ENCODE peak calls at places on chromosome 22, in eight cellular contexts. N is NCI-H510A; O is transverse colon; W is IMR-90; M is Right ventricle myocardium superior; E is GM12891; A is mesendoderm; C is activated CD8-positive, alpha-beta memory T cell treated with anti-CD3 and anti-CD28 coated beads, Interleukin-2, amount 50 U/mL, for 48 hours. B is an unnamed sample.

GRCh38 chr22:37747090-37747714 is 50.4 kb downstream of the TRIOBP start:
- DNase-seq in N (no peak), O (no peak), W (peak; percentile 66), M (peak; percentile 64), E (no peak), A (peak; percentile 60), C (no peak), B (no peak)

GRCh38 chr22:46798366-46799057 is 36.1 kb downstream of the TBC1D22A start:
- DNase-seq in N (peak; percentile 52), O (peak; percentile 82), W (peak; percentile 66), M (peak; percentile 86), E (peak; percentile 66), A (peak; percentile 86), C (peak; percentile 88), B (peak; percentile 83)

GRCh38 chr22:19634576-19634975 is 79.7 kb upstream of the SEPTIN5 start:
- DNase-seq in N (no peak), O (no peak), W (no peak), M (no peak), E (no peak), A (no peak), C (peak; percentile 6), B (no peak)

GRCh38 chr22:41762980-41763779 is 37.3 kb upstream of the CCDC134 start:
- DNase-seq in N (no peak), O (peak; percentile 44), W (no peak), M (peak; percentile 50), E (no peak), A (peak; percentile 94), C (peak; percentile 67), B (peak; percentile 57)

GRCh38 chr22:18996376-18996900 is 60.3 kb upstream of the PRODH start:
- DNase-seq in N (no peak), O (no peak), W (no peak), M (no peak), E (no peak), A (no peak), C (no peak), B (no peak)

GRCh38 chr22:27242917-27243589 is 558.5 kb downstream of the MN1 start:
- DNase-seq in N (no peak), O (no peak), W (no peak), M (no peak), E (no peak), A (no peak), C (no peak), B (no peak)

GRCh38 chr22:37690901-37691504 is 4.9 kb downstream of the NOL12 start:
- DNase-seq in N (no peak), O (no peak), W (no peak), M (no peak), E (no peak), A (no peak), C (no peak), B (no peak)

GRCh38 chr22:36470162-36470993 is 11.1 kb downstream of the TXN2 start:
- DNase-seq in N (peak; percentile 38), O (peak; percentile 87), W (peak; percentile 89), M (peak; percentile 87), E (peak; percentile 82), A (peak; percentile 91), C (peak; percentile 84), B (peak; percentile 86)

GRCh38 chr22:21710156-21710555 is 25.4 kb downstream of the YPEL1 start:
- DNase-seq in N (no peak), O (no peak), W (peak; percentile 31), M (no peak), E (no peak), A (no peak), C (no peak), B (no peak)

GRCh38 chr22:28997342-28997741 is 64.3 kb downstream of the C22orf31 start:
- DNase-seq in N (no peak), O (no peak), W (no peak), M (no peak), E (no peak), A (no peak), C (no peak), B (no peak)

GRCh38 chr22:32355760-32356159 is 1.9 kb upstream of the RFPL3 start:
- DNase-seq in N (no peak), O (no peak), W (no peak), M (no peak), E (no peak), A (peak; percentile 59), C (no peak), B (no peak)

GRCh38 chr22:49697047-49697446 is 130.6 kb downstream of the BRD1 start:
- DNase-seq in N (no peak), O (no peak), W (no peak), M (no peak), E (no peak), A (no peak), C (no peak), B (no peak)

GRCh38 chr22:44360686-44361381 is 48.1 kb upstream of the SHISAL1 start:
- DNase-seq in N (no peak), O (peak; percentile 17), W (peak; percentile 80), M (peak; percentile 80), E (no peak), A (peak; percentile 33), C (no peak), B (no peak)

GRCh38 chr22:26599505-26599904 is 9.6 kb upstream of the TPST2 start:
- DNase-seq in N (no peak), O (no peak), W (no peak), M (no peak), E (no peak), A (no peak), C (no peak), B (no peak)

GRCh38 chr22:45720875-45721378 is 49.3 kb downstream of the ATXN10 start:
- DNase-seq in N (no peak), O (no peak), W (no peak), M (no peak), E (no peak), A (no peak), C (no peak), B (no peak)

GRCh38 chr22:20610243-20610686 is 102.9 kb downstream of the MED15 start:
- DNase-seq in N (no peak), O (no peak), W (no peak), M (no peak), E (no peak), A (no peak), C (peak; percentile 47), B (no peak)

GRCh38 chr22:19730662-19731360 is 7.5 kb downstream of the GP1BB start:
- DNase-seq in N (peak; percentile 74), O (peak; percentile 80), W (peak; percentile 67), M (peak; percentile 91), E (peak; percentile 96), A (peak; percentile 66), C (peak; percentile 98), B (peak; percentile 91)

GRCh38 chr22:44599084-44599483 is 101.1 kb upstream of the RTL6 start:
- DNase-seq in N (no peak), O (no peak), W (no peak), M (no peak), E (no peak), A (no peak), C (no peak), B (no peak)

GRCh38 chr22:24772493-24773220 is 1.9 kb downstream of the PIWIL3 start:
- DNase-seq in N (no peak), O (no peak), W (peak; percentile 54), M (no peak), E (no peak), A (peak; percentile 96), C (peak; percentile 41), B (no peak)

GRCh38 chr22:45895436-45896152 is 81.4 kb downstream of the WNT7B start:
- DNase-seq in N (no peak), O (no peak), W (no peak), M (peak; percentile 13), E (no peak), A (no peak), C (no peak), B (no peak)

GRCh38 chr22:32661296-32661695 is 140.2 kb upstream of the TIMP3 start:
- DNase-seq in N (no peak), O (peak; percentile 24), W (peak; percentile 94), M (peak; percentile 87), E (no peak), A (no peak), C (no peak), B (no peak)

GRCh38 chr22:35835267-35835997 is 117.8 kb downstream of the APOL5 start:
- DNase-seq in N (no peak), O (no peak), W (peak; percentile 72), M (no peak), E (no peak), A (peak; percentile 34), C (no peak), B (no peak)

GRCh38 chr22:25447067-25447688 is 117.3 kb upstream of the GRK3 start:
- DNase-seq in N (no peak), O (no peak), W (no peak), M (no peak), E (no peak), A (no peak), C (no peak), B (no peak)